ENCODE peak calls at places on chromosomes 1 and 21, in nine cellular contexts. Y is transverse colon, G is suprapubic skin, L is K562, I is sigmoid colon, F is Panc1, P is GM23338, O is endothelial cell of umbilical vein, X is esophagus muscularis mucosa. Q is an unnamed sample. For H3K4me1, the result is how much of the 10 kb centered on the place peaks cover.

GRCh38 chr1:247496581-247497285 is 38.8 kb upstream of the OR2B11 start:
- DNase-seq in L (no peak), Y (no peak), O (no peak), P (no peak), I (no peak), G (no peak), F (no peak), X (no peak), Q (no peak)

GRCh38 chr1:47703981-47704596 is 266.2 kb downstream of the FOXD2 start:
- DNase-seq in O (peak), P (no peak), L (peak), G (no peak), I (no peak), X (no peak), Y (no peak), F (peak), Q (no peak)

GRCh38 chr1:180534199-180534598 is 24.6 kb upstream of the OVAAL start:
- DNase-seq in X (no peak), Y (no peak), I (no peak), F (no peak), O (no peak), L (no peak), P (no peak), G (no peak), Q (no peak)

GRCh38 chr1:231107600-231108326 is 54.1 kb upstream of the TRIM67 start:
- DNase-seq in X (no peak), P (peak), L (no peak), G (no peak), F (no peak), Y (no peak), I (no peak), O (no peak), Q (no peak)

GRCh38 chr1:153547560-153548551 is 1.2 kb downstream of the S100A3 start:
- DNase-seq in X (no peak), P (no peak), G (no peak), F (no peak), L (no peak), I (peak), O (no peak), Y (peak), Q (peak)

GRCh38 chr1:232558974-232559373 is 71.0 kb downstream of the SIPA1L2 start:
- DNase-seq in G (no peak), Y (no peak), X (no peak), F (no peak), I (no peak), O (peak), L (no peak), P (peak), Q (no peak)

GRCh38 chr1:236495359-236496120 is 28.2 kb upstream of the LGALS8 start:
- DNase-seq in I (no peak), O (no peak), L (peak), X (no peak), F (no peak), P (peak), Y (no peak), G (no peak), Q (no peak)

GRCh38 chr1:8810987-8811386 is 6.5 kb downstream of the RERE start:
- DNase-seq in P (no peak), O (no peak), G (no peak), F (no peak), I (no peak), Y (no peak), L (no peak), X (no peak), Q (no peak)

GRCh38 chr1:941588-942383 is 17.3 kb downstream of the NOC2L start:
- DNase-seq in P (peak), X (peak), I (peak), F (no peak), O (peak), L (peak), G (no peak), Y (peak), Q (peak)

GRCh38 chr1:41882068-41882477 is 36.6 kb downstream of the HIVEP3 start:
- DNase-seq in Y (peak), F (no peak), X (no peak), G (no peak), O (no peak), I (no peak), P (no peak), L (peak), Q (no peak)

GRCh38 chr1:94095112-94095637 is 25.8 kb downstream of the ABCA4 start:
- DNase-seq in X (peak), P (no peak), F (no peak), Y (peak), L (no peak), O (peak), I (peak), G (peak), Q (peak)

GRCh38 chr1:47521034-47521871 is 83.4 kb downstream of the FOXD2 start:
- DNase-seq in G (peak), L (no peak), I (no peak), P (no peak), F (no peak), O (peak), X (no peak), Y (no peak), Q (no peak)

GRCh38 chr1:66705100-66705499 is 47.2 kb upstream of the DYNLT5 start:
- DNase-seq in X (no peak), P (no peak), F (no peak), O (peak), G (no peak), L (no peak), Y (no peak), I (no peak), Q (no peak)

GRCh38 chr1:46036894-46037596 is 95.4 kb downstream of the PIK3R3 start:
- DNase-seq in L (peak), O (peak), X (peak), Y (peak), P (peak), I (peak), F (peak), G (peak), Q (peak)

GRCh38 chr1:36735939-36736730 is 253.4 kb upstream of the CSF3R start:
- DNase-seq in P (no peak), X (no peak), O (no peak), I (peak), G (no peak), Y (no peak), F (no peak), L (no peak), Q (peak)

GRCh38 chr1:226637147-226637935 is 88.8 kb downstream of the STUM start:
- DNase-seq in G (peak), F (no peak), I (peak), X (no peak), L (peak), P (peak), Y (peak), O (no peak), Q (peak)

GRCh38 chr1:224333309-224333926 is 3.4 kb upstream of the NVL start:
- DNase-seq in Y (no peak), F (peak), P (peak), I (no peak), O (peak), L (peak), X (no peak), G (no peak), Q (no peak)

GRCh38 chr1:234433563-234434285 is 45.3 kb downstream of the TARBP1 start:
- DNase-seq in F (no peak), G (no peak), I (no peak), P (no peak), Y (no peak), X (no peak), L (peak), O (peak), Q (no peak)

GRCh38 chr21:29130234-29130993 is at the start of gene MAP3K7CL:
- DNase-seq in X (no peak), F (no peak), O (no peak), Y (peak), L (peak), G (peak), P (no peak), I (peak), Q (peak)

GRCh38 chr1:186183970-186184628 is 191.0 kb downstream of the TPR start:
- DNase-seq in Y (no peak), L (no peak), P (no peak), O (no peak), F (no peak), X (no peak), I (no peak), G (no peak), Q (no peak)

GRCh38 chr1:224623743-224624333 is 7.7 kb downstream of the CNIH3 start:
- DNase-seq in F (peak), P (no peak), L (no peak), I (no peak), Y (peak), G (no peak), O (peak), X (no peak), Q (no peak)

GRCh38 chr1:177185209-177185608 is 14.5 kb downstream of the BRINP2 start:
- DNase-seq in F (no peak), L (peak), I (no peak), Y (no peak), G (no peak), X (no peak), P (peak), O (no peak), Q (no peak)

GRCh38 chr1:176515310-176515709 is 52.3 kb downstream of the PAPPA2 start:
- DNase-seq in F (peak), I (no peak), L (peak), O (no peak), Y (no peak), X (no peak), G (no peak), P (no peak), Q (no peak)

GRCh38 chr1:91283421-91283726 is 121.3 kb downstream of the HFM1 start:
- DNase-seq in X (no peak), G (no peak), L (peak), O (no peak), Y (no peak), F (no peak), I (no peak), P (no peak), Q (no peak)

GRCh38 chr1:34759472-34760357 is at the start of gene GJB4:
- DNase-seq in G (no peak), I (no peak), X (no peak), L (no peak), Y (no peak), F (no peak), P (peak), O (no peak), Q (no peak)

GRCh38 chr1:36155560-36156328 is at the start of gene MAP7D1:
- DNase-seq in I (peak), F (no peak), P (peak), L (peak), O (peak), G (peak), Y (peak), X (peak), Q (peak)

GRCh38 chr1:31564606-31564989 is 11.7 kb upstream of the TINAGL1 start:
- DNase-seq in P (no peak), F (no peak), L (no peak), Y (no peak), I (no peak), X (peak), O (no peak), G (peak), Q (no peak)

GRCh38 chr21:25507522-25507921 is 99.8 kb downstream of the MRPL39 start:
- DNase-seq in G (no peak), P (peak), X (no peak), Y (no peak), F (no peak), L (no peak), I (no peak), O (no peak), Q (no peak)

GRCh38 chr21:44285547-44285992 is at the start of gene AIRE:
- DNase-seq in Y (no peak), L (no peak), G (no peak), I (no peak), O (no peak), F (no peak), P (peak), X (no peak), Q (no peak)

GRCh38 chr1:154445040-154445472 is 39.9 kb downstream of the IL6R start:
- DNase-seq in I (no peak), O (no peak), X (no peak), P (no peak), G (no peak), L (no peak), Y (no peak), F (no peak), Q (no peak)

GRCh38 chr1:35377553-35377952 is 109.0 kb downstream of the ZMYM4 start:
- DNase-seq in O (no peak), L (no peak), G (no peak), X (no peak), P (no peak), Y (no peak), I (no peak), F (no peak), Q (no peak)

GRCh38 chr1:7252411-7253117 is 467.3 kb downstream of the CAMTA1 start:
- DNase-seq in F (no peak), O (no peak), I (no peak), X (peak), G (no peak), P (no peak), Y (no peak), L (no peak), Q (no peak)

GRCh38 chr1:22379566-22379965 is 72.1 kb upstream of the ZBTB40 start:
- DNase-seq in X (no peak), P (no peak), I (no peak), G (no peak), Y (no peak), F (no peak), O (no peak), L (no peak), Q (no peak)

GRCh38 chr1:11786168-11786567 is 19.6 kb downstream of the MTHFR start:
- DNase-seq in L (peak), O (no peak), P (no peak), F (no peak), G (no peak), I (no peak), X (no peak), Y (no peak), Q (no peak)

GRCh38 chr1:11787804-11788436 is 17.8 kb downstream of the MTHFR start:
- DNase-seq in O (no peak), G (no peak), P (peak), X (no peak), I (no peak), F (no peak), L (no peak), Y (no peak), Q (peak)

GRCh38 chr1:11789126-11790067 is 16.4 kb downstream of the MTHFR start:
- DNase-seq in I (no peak), X (no peak), P (no peak), Y (no peak), L (no peak), O (no peak), F (no peak), G (no peak), Q (peak)

GRCh38 chr1:11788549-11789053 is 17.2 kb downstream of the MTHFR start:
- DNase-seq in P (no peak), G (no peak), L (no peak), Y (no peak), O (no peak), X (no peak), F (no peak), I (no peak), Q (peak)

GRCh38 chr1:11787251-11787803 is 18.4 kb downstream of the MTHFR start:
- DNase-seq in O (peak), G (no peak), F (no peak), P (peak), Y (peak), I (peak), X (no peak), L (peak), Q (peak)
- H3K4me1 ChIP-seq in O (under half), G (half or more), F (under half), P (under half), Y (half or more), I (half or more), X (half or more), L (half or more), Q (half or more)

DNA sequence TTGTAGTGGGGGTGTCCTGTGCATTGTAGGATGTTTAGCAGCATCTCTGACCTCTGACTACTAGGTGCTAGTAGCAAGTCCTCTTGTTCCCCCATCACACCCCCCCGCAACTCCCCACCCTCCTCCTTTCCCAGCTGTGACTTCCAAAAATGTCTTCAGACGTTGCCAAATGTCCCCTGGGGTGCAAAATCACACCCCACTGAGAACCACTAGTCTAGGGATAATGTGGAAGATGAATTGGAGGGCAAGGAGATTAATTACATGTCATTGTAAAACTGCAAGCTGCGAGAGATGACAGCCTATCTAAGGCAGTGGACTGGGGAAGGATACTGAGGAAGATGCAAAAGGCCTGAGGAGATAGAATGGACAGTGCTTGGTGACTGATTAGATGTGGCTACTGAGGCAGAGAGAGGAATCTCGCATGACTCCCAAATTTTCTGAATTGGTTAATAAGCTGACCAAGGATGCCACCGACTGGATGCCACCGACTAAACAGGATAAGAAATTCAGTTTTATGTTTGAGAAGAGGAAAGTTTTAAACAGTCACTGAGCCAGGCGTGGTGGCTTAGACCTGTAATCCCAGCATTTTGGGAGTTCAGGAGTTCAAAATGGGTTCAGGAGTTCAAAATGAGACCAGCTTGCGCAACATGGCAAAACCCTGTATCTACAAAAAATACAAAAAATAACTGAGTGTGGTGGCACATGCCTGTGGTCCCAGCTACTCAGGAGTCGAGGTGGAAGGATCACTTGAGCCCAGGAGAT is 3.1 kb upstream of the JAK1 start:
- DNase-seq in F (no peak), P (no peak), I (no peak), Y (no peak), L (no peak), X (no peak), O (no peak), G (no peak), Q (no peak)
- TF ChIP-seq CTCF in F (peak), P (peak), I (no peak), Y (no peak), L (no peak), X (no peak), O (no peak), G (no peak), Q (no peak)

GRCh38 chr1:116853680-116854191 is 56.0 kb upstream of the PTGFRN start:
- DNase-seq in F (peak), P (peak), Y (peak), X (no peak), I (no peak), L (peak), G (no peak), O (peak), Q (peak)
- TF ChIP-seq POLR2AphosphoS5 in F (no peak), P (no peak), Y (peak), X (no peak), I (peak), L (no peak), G (no peak), O (peak), Q (no peak)

GRCh38 chr1:27536767-27537166 is 46.8 kb upstream of the WASF2 start:
- DNase-seq in G (no peak), O (no peak), L (no peak), X (no peak), P (peak), I (peak), Y (peak), F (no peak), Q (no peak)

GRCh38 chr1:27532119-27532695 is 42.2 kb upstream of the WASF2 start:
- DNase-seq in L (no peak), X (no peak), I (no peak), F (no peak), P (no peak), Y (no peak), O (no peak), G (no peak), Q (peak)

GRCh38 chr1:27538793-27539192 is 48.8 kb upstream of the WASF2 start:
- DNase-seq in G (no peak), O (no peak), X (no peak), L (peak), P (no peak), Y (no peak), I (peak), F (no peak), Q (no peak)

GRCh38 chr1:27535386-27535785 is 45.4 kb upstream of the WASF2 start:
- DNase-seq in F (no peak), G (no peak), Y (no peak), X (no peak), P (no peak), L (no peak), O (no peak), I (no peak), Q (no peak)

DNA sequence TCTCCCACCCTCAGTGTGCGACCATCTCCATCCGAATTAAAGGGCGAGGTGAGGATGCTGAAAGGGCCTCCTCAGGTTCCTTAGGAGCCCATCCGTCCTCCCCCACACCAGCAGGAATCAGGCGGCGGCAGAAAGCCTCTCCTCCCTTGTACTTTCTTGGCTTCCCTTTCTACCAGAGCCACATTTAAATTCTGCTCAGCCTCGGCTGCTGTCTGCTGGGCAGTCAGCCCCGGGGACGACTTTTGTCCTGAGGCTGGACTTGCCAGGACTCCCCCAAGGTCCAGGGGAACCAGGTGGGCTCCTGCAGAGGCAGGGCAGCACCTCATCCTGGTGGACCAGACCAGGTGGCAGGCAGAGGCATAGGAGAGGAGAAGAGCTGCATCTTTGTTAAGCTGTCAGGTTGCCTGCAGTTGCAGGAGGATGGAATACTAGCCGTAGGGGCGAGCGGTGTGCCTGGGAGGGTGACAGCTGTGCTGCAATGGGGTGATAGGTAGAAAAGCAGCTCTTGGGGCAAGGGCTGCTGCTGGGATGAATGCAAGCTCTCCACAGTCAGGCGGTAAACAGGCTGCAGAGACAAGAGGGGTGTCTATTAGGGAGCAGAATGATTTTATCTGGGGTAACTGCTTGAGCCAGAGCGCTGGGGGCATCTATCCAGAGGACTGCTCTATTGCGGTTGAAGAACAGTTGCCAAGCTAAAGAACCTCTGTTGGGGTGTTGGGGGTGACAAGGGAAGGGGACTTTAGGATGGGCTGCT is 46.2 kb upstream of the WASF2 start:
- DNase-seq in L (no peak), Y (no peak), O (no peak), F (no peak), P (no peak), X (no peak), G (no peak), I (no peak), Q (no peak)
- H3K4me1 ChIP-seq in L (under half), Y (under half), O (under half), F (half or more), P (under half), X (half or more), G (half or more), I (half or more), Q (under half)

Q was measured in upper lobe of left lung.